ENCODE peak calls at places on chromosomes 4 and X, in nine cellular contexts. One of them, this sample, is unnamed.

GRCh38 chrX:13933352-13933751 is 96.3 kb downstream of the GEMIN8 start:
- DNase-seq in CD8-positive, alpha-beta T cell: no peak
- DNase-seq in SK-N-SH: no peak
- DNase-seq in C1 segment of cervical spinal cord: no peak
- DNase-seq in A549: no peak
- DNase-seq in NCI-H2081: no peak
- DNase-seq in activated gamma-delta T cell treated with Interleukin-2 at 50 U/mL for 16 hours: no peak
- DNase-seq in ecto neural progenitor cell: no peak
- DNase-seq in GM23248: no peak
- DNase-seq in this sample: no peak

GRCh38 chr4:81214518-81215218 is 354 bp downstream of the PRKG2 start:
- DNase-seq in CD8-positive, alpha-beta T cell: no peak
- DNase-seq in SK-N-SH: peak
- DNase-seq in C1 segment of cervical spinal cord: no peak
- DNase-seq in A549: no peak
- DNase-seq in NCI-H2081: no peak
- DNase-seq in activated gamma-delta T cell treated with Interleukin-2 at 50 U/mL for 16 hours: no peak
- DNase-seq in ecto neural progenitor cell: peak
- DNase-seq in GM23248: peak
- DNase-seq in this sample: no peak

GRCh38 chrX:19904778-19905367 is 17.5 kb upstream of the SH3KBP1 start:
- DNase-seq in CD8-positive, alpha-beta T cell: peak
- DNase-seq in SK-N-SH: peak
- DNase-seq in C1 segment of cervical spinal cord: no peak
- DNase-seq in A549: peak
- DNase-seq in NCI-H2081: peak
- DNase-seq in activated gamma-delta T cell treated with Interleukin-2 at 50 U/mL for 16 hours: no peak
- DNase-seq in ecto neural progenitor cell: no peak
- DNase-seq in GM23248: peak
- DNase-seq in this sample: peak

GRCh38 chr4:167248271-167248670 is 14.0 kb upstream of the SPOCK3 start:
- DNase-seq in CD8-positive, alpha-beta T cell: no peak
- DNase-seq in SK-N-SH: no peak
- DNase-seq in C1 segment of cervical spinal cord: no peak
- DNase-seq in A549: no peak
- DNase-seq in NCI-H2081: no peak
- DNase-seq in activated gamma-delta T cell treated with Interleukin-2 at 50 U/mL for 16 hours: no peak
- DNase-seq in ecto neural progenitor cell: no peak
- DNase-seq in GM23248: no peak
- DNase-seq in this sample: no peak

GRCh38 chr4:124427095-124427767 is 285.3 kb downstream of the ANKRD50 start:
- DNase-seq in CD8-positive, alpha-beta T cell: no peak
- DNase-seq in SK-N-SH: no peak
- DNase-seq in C1 segment of cervical spinal cord: no peak
- DNase-seq in A549: no peak
- DNase-seq in NCI-H2081: no peak
- DNase-seq in activated gamma-delta T cell treated with Interleukin-2 at 50 U/mL for 16 hours: no peak
- DNase-seq in ecto neural progenitor cell: no peak
- DNase-seq in GM23248: no peak
- DNase-seq in this sample: no peak

GRCh38 chrX:133475521-133475920 is 60.2 kb upstream of the GPC4 start:
- DNase-seq in CD8-positive, alpha-beta T cell: no peak
- DNase-seq in SK-N-SH: no peak
- DNase-seq in C1 segment of cervical spinal cord: no peak
- DNase-seq in A549: no peak
- DNase-seq in NCI-H2081: no peak
- DNase-seq in activated gamma-delta T cell treated with Interleukin-2 at 50 U/mL for 16 hours: no peak
- DNase-seq in ecto neural progenitor cell: no peak
- DNase-seq in GM23248: no peak
- DNase-seq in this sample: no peak

GRCh38 chrX:154123241-154124219 is 20.5 kb upstream of the OPN1LW start:
- DNase-seq in CD8-positive, alpha-beta T cell: peak
- DNase-seq in SK-N-SH: peak
- DNase-seq in C1 segment of cervical spinal cord: no peak
- DNase-seq in A549: no peak
- DNase-seq in NCI-H2081: no peak
- DNase-seq in activated gamma-delta T cell treated with Interleukin-2 at 50 U/mL for 16 hours: peak
- DNase-seq in ecto neural progenitor cell: no peak
- DNase-seq in GM23248: no peak
- DNase-seq in this sample: peak

GRCh38 chrX:13939741-13940597 is 89.7 kb downstream of the GEMIN8 start:
- DNase-seq in CD8-positive, alpha-beta T cell: no peak
- DNase-seq in SK-N-SH: no peak
- DNase-seq in C1 segment of cervical spinal cord: no peak
- DNase-seq in A549: no peak
- DNase-seq in NCI-H2081: no peak
- DNase-seq in activated gamma-delta T cell treated with Interleukin-2 at 50 U/mL for 16 hours: no peak
- DNase-seq in ecto neural progenitor cell: no peak
- DNase-seq in GM23248: no peak
- DNase-seq in this sample: no peak

GRCh38 chr4:183936574-183937335 is 31.6 kb downstream of the STOX2 start:
- DNase-seq in CD8-positive, alpha-beta T cell: no peak
- DNase-seq in SK-N-SH: no peak
- DNase-seq in C1 segment of cervical spinal cord: no peak
- DNase-seq in A549: no peak
- DNase-seq in NCI-H2081: no peak
- DNase-seq in activated gamma-delta T cell treated with Interleukin-2 at 50 U/mL for 16 hours: no peak
- DNase-seq in ecto neural progenitor cell: no peak
- DNase-seq in GM23248: no peak
- DNase-seq in this sample: no peak

GRCh38 chr4:6239968-6240367 is 29.7 kb upstream of the WFS1 start:
- DNase-seq in CD8-positive, alpha-beta T cell: no peak
- DNase-seq in SK-N-SH: no peak
- DNase-seq in C1 segment of cervical spinal cord: no peak
- DNase-seq in A549: no peak
- DNase-seq in NCI-H2081: no peak
- DNase-seq in activated gamma-delta T cell treated with Interleukin-2 at 50 U/mL for 16 hours: no peak
- DNase-seq in ecto neural progenitor cell: no peak
- DNase-seq in GM23248: no peak
- DNase-seq in this sample: no peak

GRCh38 chrX:17654116-17654515 is 83.2 kb upstream of the SCML1 start:
- DNase-seq in CD8-positive, alpha-beta T cell: peak
- DNase-seq in SK-N-SH: no peak
- DNase-seq in C1 segment of cervical spinal cord: no peak
- DNase-seq in A549: no peak
- DNase-seq in NCI-H2081: no peak
- DNase-seq in activated gamma-delta T cell treated with Interleukin-2 at 50 U/mL for 16 hours: peak
- DNase-seq in ecto neural progenitor cell: no peak
- DNase-seq in GM23248: no peak
- DNase-seq in this sample: peak

GRCh38 chr4:150960818-150961217 is 54.3 kb downstream of the LRBA start:
- DNase-seq in CD8-positive, alpha-beta T cell: peak
- DNase-seq in SK-N-SH: peak
- DNase-seq in C1 segment of cervical spinal cord: no peak
- DNase-seq in A549: peak
- DNase-seq in NCI-H2081: no peak
- DNase-seq in activated gamma-delta T cell treated with Interleukin-2 at 50 U/mL for 16 hours: no peak
- DNase-seq in ecto neural progenitor cell: no peak
- DNase-seq in GM23248: peak
- DNase-seq in this sample: no peak

GRCh38 chr4:158322119-158322518 is 111.8 kb downstream of the TMEM144 start:
- DNase-seq in CD8-positive, alpha-beta T cell: no peak
- DNase-seq in SK-N-SH: peak
- DNase-seq in C1 segment of cervical spinal cord: no peak
- DNase-seq in A549: no peak
- DNase-seq in NCI-H2081: no peak
- DNase-seq in activated gamma-delta T cell treated with Interleukin-2 at 50 U/mL for 16 hours: no peak
- DNase-seq in ecto neural progenitor cell: no peak
- DNase-seq in GM23248: peak
- DNase-seq in this sample: no peak

GRCh38 chrX:123138473-123138872 is 45.6 kb upstream of the GRIA3 start:
- DNase-seq in CD8-positive, alpha-beta T cell: no peak
- DNase-seq in SK-N-SH: no peak
- DNase-seq in C1 segment of cervical spinal cord: no peak
- DNase-seq in A549: no peak
- DNase-seq in NCI-H2081: no peak
- DNase-seq in activated gamma-delta T cell treated with Interleukin-2 at 50 U/mL for 16 hours: no peak
- DNase-seq in ecto neural progenitor cell: no peak
- DNase-seq in GM23248: peak
- DNase-seq in this sample: no peak

GRCh38 chrX:74465424-74465823 is 44.1 kb downstream of the SLC16A2 start:
- DNase-seq in CD8-positive, alpha-beta T cell: no peak
- DNase-seq in SK-N-SH: no peak
- DNase-seq in C1 segment of cervical spinal cord: no peak
- DNase-seq in A549: no peak
- DNase-seq in NCI-H2081: no peak
- DNase-seq in activated gamma-delta T cell treated with Interleukin-2 at 50 U/mL for 16 hours: no peak
- DNase-seq in ecto neural progenitor cell: no peak
- DNase-seq in GM23248: peak
- DNase-seq in this sample: no peak

GRCh38 chrX:133859336-133859735 is 126.1 kb downstream of the GPC3 start:
- DNase-seq in CD8-positive, alpha-beta T cell: no peak
- DNase-seq in SK-N-SH: no peak
- DNase-seq in C1 segment of cervical spinal cord: no peak
- DNase-seq in A549: no peak
- DNase-seq in NCI-H2081: no peak
- DNase-seq in activated gamma-delta T cell treated with Interleukin-2 at 50 U/mL for 16 hours: no peak
- DNase-seq in ecto neural progenitor cell: no peak
- DNase-seq in GM23248: no peak
- DNase-seq in this sample: no peak

GRCh38 chr4:159075531-159075932 is 27.3 kb upstream of the RAPGEF2 start:
- DNase-seq in CD8-positive, alpha-beta T cell: no peak
- DNase-seq in SK-N-SH: no peak
- DNase-seq in C1 segment of cervical spinal cord: no peak
- DNase-seq in A549: no peak
- DNase-seq in NCI-H2081: no peak
- DNase-seq in activated gamma-delta T cell treated with Interleukin-2 at 50 U/mL for 16 hours: no peak
- DNase-seq in ecto neural progenitor cell: no peak
- DNase-seq in GM23248: peak
- DNase-seq in this sample: no peak

GRCh38 chrX:12118134-12118533 is 20.1 kb upstream of the FRMPD4 start:
- DNase-seq in CD8-positive, alpha-beta T cell: no peak
- DNase-seq in SK-N-SH: no peak
- DNase-seq in C1 segment of cervical spinal cord: no peak
- DNase-seq in A549: no peak
- DNase-seq in NCI-H2081: no peak
- DNase-seq in activated gamma-delta T cell treated with Interleukin-2 at 50 U/mL for 16 hours: no peak
- DNase-seq in ecto neural progenitor cell: no peak
- DNase-seq in GM23248: no peak
- DNase-seq in this sample: no peak

GRCh38 chr4:151569650-151570049 is 160.7 kb downstream of the FHIP1A start:
- DNase-seq in CD8-positive, alpha-beta T cell: no peak
- DNase-seq in SK-N-SH: no peak
- DNase-seq in C1 segment of cervical spinal cord: no peak
- DNase-seq in A549: no peak
- DNase-seq in NCI-H2081: no peak
- DNase-seq in activated gamma-delta T cell treated with Interleukin-2 at 50 U/mL for 16 hours: no peak
- DNase-seq in ecto neural progenitor cell: no peak
- DNase-seq in GM23248: no peak
- DNase-seq in this sample: no peak

This sample was measured in Jurkat, Clone E6-1.